ENCODE peak calls at places on chromosomes 12 and 14, in seven cellular contexts. One of them, this sample, is unnamed.

GRCh38 chr12:92628476-92628875 is 74.3 kb upstream of the PLEKHG7 start:
- DNase-seq in PC-3: no peak
- DNase-seq in fibroblast of lung: peak; percentile 46
- DNase-seq in H9: no peak
- DNase-seq in MM.1S: no peak
- DNase-seq in GM23248: no peak
- DNase-seq in neural progenitor cell: no peak
- DNase-seq in this sample: no peak

GRCh38 chr14:91872011-91872476 is 4.7 kb upstream of the TC2N start:
- DNase-seq in H9: no peak
- DNase-seq in PC-3: peak; percentile 20
- DNase-seq in GM23248: peak; percentile 22
- DNase-seq in fibroblast of lung: peak; percentile 29
- DNase-seq in neural progenitor cell: no peak
- DNase-seq in MM.1S: no peak
- DNase-seq in this sample: no peak

GRCh38 chr14:22976620-22977433 is 5.5 kb downstream of the AJUBA start:
- DNase-seq in fibroblast of lung: peak; percentile 64
- DNase-seq in MM.1S: no peak
- DNase-seq in H9: no peak
- DNase-seq in PC-3: peak; percentile 82
- DNase-seq in neural progenitor cell: no peak
- DNase-seq in GM23248: peak; percentile 25
- DNase-seq in this sample: peak; percentile 80

GRCh38 chr12:117261267-117261666 is 71.0 kb upstream of the FBXO21 start:
- DNase-seq in MM.1S: no peak
- DNase-seq in fibroblast of lung: no peak
- DNase-seq in PC-3: peak; percentile 96
- DNase-seq in H9: no peak
- DNase-seq in neural progenitor cell: no peak
- DNase-seq in GM23248: peak; percentile 34
- DNase-seq in this sample: no peak

GRCh38 chr14:104554088-104554607 is 25.4 kb upstream of the C14orf180 start:
- DNase-seq in H9: no peak
- DNase-seq in GM23248: no peak
- DNase-seq in MM.1S: no peak
- DNase-seq in PC-3: no peak
- DNase-seq in fibroblast of lung: no peak
- DNase-seq in neural progenitor cell: no peak
- DNase-seq in this sample: no peak

GRCh38 chr12:82089369-82090121 is 268.6 kb downstream of the CCDC59 start:
- DNase-seq in GM23248: no peak
- DNase-seq in PC-3: peak; percentile 69
- DNase-seq in neural progenitor cell: no peak
- DNase-seq in MM.1S: no peak
- DNase-seq in fibroblast of lung: no peak
- DNase-seq in H9: no peak
- DNase-seq in this sample: peak; percentile 10

GRCh38 chr14:52360831-52361230 is 46.7 kb downstream of the PTGER2 start:
- DNase-seq in H9: no peak
- DNase-seq in fibroblast of lung: no peak
- DNase-seq in PC-3: no peak
- DNase-seq in MM.1S: no peak
- DNase-seq in neural progenitor cell: peak; percentile 2
- DNase-seq in GM23248: no peak
- DNase-seq in this sample: peak; percentile 30

GRCh38 chr12:57896437-57897201 is 44.7 kb upstream of the ATP23 start:
- DNase-seq in fibroblast of lung: peak; percentile 86
- DNase-seq in GM23248: peak; percentile 77
- DNase-seq in H9: peak; percentile 81
- DNase-seq in neural progenitor cell: peak; percentile 78
- DNase-seq in MM.1S: peak; percentile 31
- DNase-seq in PC-3: no peak
- DNase-seq in this sample: peak; percentile 82

GRCh38 chr14:75422169-75422568 is 5.7 kb upstream of the JDP2 start:
- DNase-seq in H9: no peak
- DNase-seq in fibroblast of lung: peak; percentile 66
- DNase-seq in GM23248: peak; percentile 94
- DNase-seq in neural progenitor cell: no peak
- DNase-seq in MM.1S: no peak
- DNase-seq in PC-3: peak; percentile 82
- DNase-seq in this sample: no peak

GRCh38 chr12:75662501-75663159 is 151.2 kb upstream of the KRR1 start:
- DNase-seq in GM23248: no peak
- DNase-seq in MM.1S: no peak
- DNase-seq in H9: no peak
- DNase-seq in fibroblast of lung: no peak
- DNase-seq in PC-3: no peak
- DNase-seq in neural progenitor cell: no peak
- DNase-seq in this sample: no peak

GRCh38 chr12:75850751-75851462 is 180.7 kb downstream of the PHLDA1 start:
- DNase-seq in neural progenitor cell: no peak
- DNase-seq in GM23248: peak; percentile 73
- DNase-seq in fibroblast of lung: peak; percentile 48
- DNase-seq in H9: no peak
- DNase-seq in PC-3: peak; percentile 90
- DNase-seq in MM.1S: no peak
- DNase-seq in this sample: peak; percentile 38

GRCh38 chr12:130655010-130655409 is 61.1 kb downstream of the RIMBP2 start:
- DNase-seq in PC-3: no peak
- DNase-seq in neural progenitor cell: no peak
- DNase-seq in MM.1S: no peak
- DNase-seq in fibroblast of lung: no peak
- DNase-seq in GM23248: no peak
- DNase-seq in H9: no peak
- DNase-seq in this sample: no peak

GRCh38 chr14:99249389-99249788 is 22.6 kb downstream of the BCL11B start:
- DNase-seq in H9: no peak
- DNase-seq in GM23248: no peak
- DNase-seq in neural progenitor cell: no peak
- DNase-seq in fibroblast of lung: no peak
- DNase-seq in PC-3: no peak
- DNase-seq in MM.1S: no peak
- DNase-seq in this sample: no peak

GRCh38 chr12:119444462-119445044 is 110.0 kb downstream of the CCDC60 start:
- DNase-seq in fibroblast of lung: peak; percentile 2
- DNase-seq in H9: peak; percentile 87
- DNase-seq in MM.1S: peak; percentile 56
- DNase-seq in neural progenitor cell: peak; percentile 76
- DNase-seq in GM23248: peak; percentile 33
- DNase-seq in PC-3: peak; percentile 83
- DNase-seq in this sample: peak; percentile 62

GRCh38 chr12:113932411-113933196 is 33.5 kb downstream of the RBM19 start:
- DNase-seq in neural progenitor cell: peak; percentile 73
- DNase-seq in GM23248: peak; percentile 14
- DNase-seq in H9: no peak
- DNase-seq in fibroblast of lung: peak; percentile 52
- DNase-seq in PC-3: no peak
- DNase-seq in MM.1S: no peak
- DNase-seq in this sample: peak; percentile 41

GRCh38 chr14:32826404-32827082 is 112.1 kb upstream of the NPAS3 start:
- DNase-seq in MM.1S: no peak
- DNase-seq in fibroblast of lung: peak; percentile 64
- DNase-seq in neural progenitor cell: peak; percentile 51
- DNase-seq in PC-3: peak; percentile 30
- DNase-seq in GM23248: peak; percentile 3
- DNase-seq in H9: peak; percentile 44
- DNase-seq in this sample: no peak

GRCh38 chr14:46490150-46490769 is 161.3 kb downstream of the RPL10L start:
- DNase-seq in fibroblast of lung: no peak
- DNase-seq in neural progenitor cell: peak; percentile 57
- DNase-seq in PC-3: peak; percentile 55
- DNase-seq in GM23248: no peak
- DNase-seq in H9: peak; percentile 40
- DNase-seq in MM.1S: peak; percentile 71
- DNase-seq in this sample: peak; percentile 60

GRCh38 chr12:5267603-5268423 is 164.1 kb upstream of the NTF3 start:
- DNase-seq in GM23248: peak; percentile 47
- DNase-seq in H9: no peak
- DNase-seq in MM.1S: no peak
- DNase-seq in fibroblast of lung: peak; percentile 20
- DNase-seq in neural progenitor cell: no peak
- DNase-seq in PC-3: no peak
- DNase-seq in this sample: no peak

GRCh38 chr12:31004666-31005065 is 69.0 kb upstream of the DDX11 start:
- DNase-seq in MM.1S: no peak
- DNase-seq in PC-3: no peak
- DNase-seq in fibroblast of lung: no peak
- DNase-seq in H9: no peak
- DNase-seq in neural progenitor cell: no peak
- DNase-seq in GM23248: no peak
- DNase-seq in this sample: no peak

GRCh38 chr14:104885031-104885972 is 20.2 kb downstream of the CEP170B start:
- DNase-seq in PC-3: no peak
- DNase-seq in fibroblast of lung: no peak
- DNase-seq in MM.1S: no peak
- DNase-seq in neural progenitor cell: no peak
- DNase-seq in GM23248: no peak
- DNase-seq in H9: no peak
- DNase-seq in this sample: no peak

GRCh38 chr12:54654926-54655325 is 6.8 kb upstream of the DCD start:
- DNase-seq in PC-3: no peak
- DNase-seq in GM23248: no peak
- DNase-seq in MM.1S: no peak
- DNase-seq in fibroblast of lung: no peak
- DNase-seq in H9: no peak
- DNase-seq in neural progenitor cell: peak; percentile 52
- DNase-seq in this sample: no peak

GRCh38 chr12:2628401-2628800 is 166.4 kb upstream of the FKBP4 start:
- DNase-seq in neural progenitor cell: no peak
- DNase-seq in H9: no peak
- DNase-seq in PC-3: no peak
- DNase-seq in fibroblast of lung: no peak
- DNase-seq in GM23248: no peak
- DNase-seq in MM.1S: no peak
- DNase-seq in this sample: no peak

GRCh38 chr14:89586258-89587127 is 169.5 kb upstream of the FOXN3 start:
- DNase-seq in neural progenitor cell: no peak
- DNase-seq in MM.1S: no peak
- DNase-seq in H9: no peak
- DNase-seq in PC-3: no peak
- DNase-seq in fibroblast of lung: no peak
- DNase-seq in GM23248: no peak
- DNase-seq in this sample: no peak

GRCh38 chr12:25017336-25017735 is 68.4 kb upstream of the BCAT1 start:
- DNase-seq in PC-3: no peak
- DNase-seq in GM23248: no peak
- DNase-seq in H9: no peak
- DNase-seq in MM.1S: no peak
- DNase-seq in fibroblast of lung: no peak
- DNase-seq in neural progenitor cell: no peak
- DNase-seq in this sample: no peak

GRCh38 chr14:52711666-52712065 is 4.7 kb downstream of the PSMC6 start:
- DNase-seq in MM.1S: no peak
- DNase-seq in GM23248: no peak
- DNase-seq in fibroblast of lung: peak; percentile 15
- DNase-seq in neural progenitor cell: no peak
- DNase-seq in PC-3: no peak
- DNase-seq in H9: no peak
- DNase-seq in this sample: no peak

GRCh38 chr14:38122241-38122640 is 85.5 kb upstream of the SSTR1 start:
- DNase-seq in GM23248: peak; percentile 37
- DNase-seq in PC-3: peak; percentile 42
- DNase-seq in neural progenitor cell: no peak
- DNase-seq in MM.1S: no peak
- DNase-seq in H9: no peak
- DNase-seq in fibroblast of lung: no peak
- DNase-seq in this sample: no peak
- H3K4me2 ChIP-seq in GM23248: no peak overlapping the region
- H3K4me2 ChIP-seq in PC-3: peak overlapping the region; percentile 32
- H3K4me2 ChIP-seq in neural progenitor cell: no peak overlapping the region
- H3K4me2 ChIP-seq in MM.1S: no peak overlapping the region
- H3K4me2 ChIP-seq in H9: no peak overlapping the region
- H3K4me2 ChIP-seq in fibroblast of lung: no peak overlapping the region
- H3K4me2 ChIP-seq in this sample: no peak overlapping the region

GRCh38 chr14:64510127-64510808 is 5.7 kb downstream of the ZBTB1 start:
- DNase-seq in neural progenitor cell: no peak
- DNase-seq in H9: no peak
- DNase-seq in fibroblast of lung: no peak
- DNase-seq in MM.1S: no peak
- DNase-seq in PC-3: no peak
- DNase-seq in GM23248: peak; percentile 18
- DNase-seq in this sample: no peak
- H4K20me1 ChIP-seq in neural progenitor cell: peaks cover 71% of the 10 kb centered on the region
- H4K20me1 ChIP-seq in H9: no peaks in the 10 kb centered on the region
- H4K20me1 ChIP-seq in fibroblast of lung: peaks cover 14% of the 10 kb centered on the region
- H4K20me1 ChIP-seq in MM.1S: peaks cover 14% of the 10 kb centered on the region
- H4K20me1 ChIP-seq in PC-3: peaks cover 87% of the 10 kb centered on the region
- H4K20me1 ChIP-seq in GM23248: peaks cover 76% of the 10 kb centered on the region
- H4K20me1 ChIP-seq in this sample: peaks cover 96% of the 10 kb centered on the region

GRCh38 chr12:132660047-132660446 is 27.1 kb downstream of the POLE start:
- DNase-seq in PC-3: no peak
- DNase-seq in H9: no peak
- DNase-seq in neural progenitor cell: no peak
- DNase-seq in fibroblast of lung: no peak
- DNase-seq in GM23248: no peak
- DNase-seq in MM.1S: no peak
- DNase-seq in this sample: no peak

GRCh38 chr12:132659146-132659545 is 28.0 kb downstream of the POLE start:
- DNase-seq in GM23248: no peak
- DNase-seq in fibroblast of lung: no peak
- DNase-seq in H9: no peak
- DNase-seq in MM.1S: no peak
- DNase-seq in neural progenitor cell: no peak
- DNase-seq in PC-3: no peak
- DNase-seq in this sample: no peak

GRCh38 chr12:132653567-132654290 is 33.4 kb downstream of the POLE start:
- DNase-seq in fibroblast of lung: no peak
- DNase-seq in H9: no peak
- DNase-seq in neural progenitor cell: no peak
- DNase-seq in PC-3: no peak
- DNase-seq in GM23248: no peak
- DNase-seq in MM.1S: no peak
- DNase-seq in this sample: no peak

GRCh38 chr12:132658149-132658905 is 28.8 kb downstream of the POLE start:
- DNase-seq in fibroblast of lung: no peak
- DNase-seq in MM.1S: no peak
- DNase-seq in H9: no peak
- DNase-seq in neural progenitor cell: no peak
- DNase-seq in GM23248: no peak
- DNase-seq in PC-3: no peak
- DNase-seq in this sample: no peak

GRCh38 chr12:132657004-132657727 is 30.0 kb downstream of the POLE start:
- DNase-seq in neural progenitor cell: no peak
- DNase-seq in fibroblast of lung: no peak
- DNase-seq in MM.1S: no peak
- DNase-seq in GM23248: no peak
- DNase-seq in H9: no peak
- DNase-seq in PC-3: no peak
- DNase-seq in this sample: no peak
- H3K4me2 ChIP-seq in neural progenitor cell: no peak overlapping the region
- H3K4me2 ChIP-seq in fibroblast of lung: no peak overlapping the region
- H3K4me2 ChIP-seq in MM.1S: no peak overlapping the region
- H3K4me2 ChIP-seq in GM23248: no peak overlapping the region
- H3K4me2 ChIP-seq in H9: no peak overlapping the region
- H3K4me2 ChIP-seq in PC-3: no peak overlapping the region
- H3K4me2 ChIP-seq in this sample: no peak overlapping the region

DNA sequence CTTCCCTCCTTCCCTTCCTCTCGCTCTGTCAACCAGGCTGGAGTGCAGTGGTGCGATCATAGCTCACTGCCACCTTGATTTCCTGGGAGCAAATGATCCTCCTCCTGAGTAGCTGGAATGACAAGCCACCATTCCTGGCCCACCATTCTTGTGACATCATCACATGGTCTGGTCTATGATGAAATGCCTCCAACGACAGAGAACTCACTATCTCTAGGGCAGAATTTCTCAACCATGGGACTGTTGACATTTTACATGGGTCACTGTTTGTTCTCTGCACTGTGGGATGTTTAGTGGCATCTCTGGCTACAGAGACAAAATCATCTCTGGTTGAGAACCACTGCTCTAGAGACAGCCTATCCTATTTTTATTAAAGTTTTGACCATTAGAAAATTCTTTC is 9.7 kb downstream of the VRK1 start:
- DNase-seq in fibroblast of lung: peak; percentile 28
- DNase-seq in GM23248: no peak
- DNase-seq in neural progenitor cell: no peak
- DNase-seq in PC-3: no peak
- DNase-seq in H9: no peak
- DNase-seq in MM.1S: no peak
- DNase-seq in this sample: peak; percentile 13
- H4K20me1 ChIP-seq in fibroblast of lung: no peaks in the 10 kb centered on the region
- H4K20me1 ChIP-seq in GM23248: no peaks in the 10 kb centered on the region
- H4K20me1 ChIP-seq in neural progenitor cell: peaks cover 64% of the 10 kb centered on the region
- H4K20me1 ChIP-seq in PC-3: peaks cover 9% of the 10 kb centered on the region
- H4K20me1 ChIP-seq in H9: no peaks in the 10 kb centered on the region
- H4K20me1 ChIP-seq in MM.1S: no peaks in the 10 kb centered on the region
- H4K20me1 ChIP-seq in this sample: no peaks in the 10 kb centered on the region

This sample was measured in hepatocyte.